ENCODE peak calls at places on chromosome 13, in eight cellular contexts. One of them, this sample, is unnamed.

GRCh38 chr13:33686772-33687480 is 131.0 kb upstream of the RFC3 start:
- DNase-seq in CD4-positive, alpha-beta T cell: no peak
- DNase-seq in nephron progenitor cell: no peak
- DNase-seq in thoracic aorta: no peak
- DNase-seq in fibroblast of lung: no peak
- DNase-seq in B cell: no peak
- DNase-seq in AG04449: no peak
- DNase-seq in GM13976: no peak
- DNase-seq in this sample: no peak

GRCh38 chr13:51000576-51001260 is 91.1 kb downstream of the RNASEH2B start:
- DNase-seq in CD4-positive, alpha-beta T cell: no peak
- DNase-seq in nephron progenitor cell: peak
- DNase-seq in thoracic aorta: no peak
- DNase-seq in fibroblast of lung: peak
- DNase-seq in B cell: no peak
- DNase-seq in AG04449: no peak
- DNase-seq in GM13976: no peak
- DNase-seq in this sample: no peak

GRCh38 chr13:20526664-20527063 is 1.0 kb upstream of the CRYL1 start:
- DNase-seq in CD4-positive, alpha-beta T cell: no peak
- DNase-seq in nephron progenitor cell: no peak
- DNase-seq in thoracic aorta: no peak
- DNase-seq in fibroblast of lung: peak
- DNase-seq in B cell: no peak
- DNase-seq in AG04449: no peak
- DNase-seq in GM13976: no peak
- DNase-seq in this sample: no peak

GRCh38 chr13:30376426-30377311 is 45.6 kb upstream of the UBE2L5 start:
- DNase-seq in CD4-positive, alpha-beta T cell: peak
- DNase-seq in nephron progenitor cell: no peak
- DNase-seq in thoracic aorta: no peak
- DNase-seq in fibroblast of lung: no peak
- DNase-seq in B cell: peak
- DNase-seq in AG04449: no peak
- DNase-seq in GM13976: peak
- DNase-seq in this sample: peak

GRCh38 chr13:99486996-99487395 is 14.3 kb upstream of the TM9SF2 start:
- DNase-seq in CD4-positive, alpha-beta T cell: no peak
- DNase-seq in nephron progenitor cell: no peak
- DNase-seq in thoracic aorta: no peak
- DNase-seq in fibroblast of lung: no peak
- DNase-seq in B cell: no peak
- DNase-seq in AG04449: no peak
- DNase-seq in GM13976: no peak
- DNase-seq in this sample: no peak

GRCh38 chr13:39913928-39914327 is 258.5 kb downstream of the COG6 start:
- DNase-seq in CD4-positive, alpha-beta T cell: no peak
- DNase-seq in nephron progenitor cell: no peak
- DNase-seq in thoracic aorta: no peak
- DNase-seq in fibroblast of lung: peak
- DNase-seq in B cell: no peak
- DNase-seq in AG04449: no peak
- DNase-seq in GM13976: no peak
- DNase-seq in this sample: no peak

GRCh38 chr13:95002968-95003813 is 290.8 kb upstream of the SOX21 start:
- DNase-seq in CD4-positive, alpha-beta T cell: no peak
- DNase-seq in nephron progenitor cell: peak
- DNase-seq in thoracic aorta: no peak
- DNase-seq in fibroblast of lung: no peak
- DNase-seq in B cell: no peak
- DNase-seq in AG04449: no peak
- DNase-seq in GM13976: peak
- DNase-seq in this sample: no peak

GRCh38 chr13:95643471-95643813 is 1.1 kb downstream of the DZIP1 start:
- DNase-seq in CD4-positive, alpha-beta T cell: no peak
- DNase-seq in nephron progenitor cell: peak
- DNase-seq in thoracic aorta: no peak
- DNase-seq in fibroblast of lung: peak
- DNase-seq in B cell: no peak
- DNase-seq in AG04449: no peak
- DNase-seq in GM13976: no peak
- DNase-seq in this sample: no peak

GRCh38 chr13:20270163-20270865 is 38.2 kb upstream of the GJB6 start:
- DNase-seq in CD4-positive, alpha-beta T cell: no peak
- DNase-seq in nephron progenitor cell: no peak
- DNase-seq in thoracic aorta: no peak
- DNase-seq in fibroblast of lung: no peak
- DNase-seq in B cell: no peak
- DNase-seq in AG04449: no peak
- DNase-seq in GM13976: no peak
- DNase-seq in this sample: no peak

GRCh38 chr13:40732658-40733057 is 38.3 kb downstream of the MRPS31 start:
- DNase-seq in CD4-positive, alpha-beta T cell: no peak
- DNase-seq in nephron progenitor cell: no peak
- DNase-seq in thoracic aorta: no peak
- DNase-seq in fibroblast of lung: no peak
- DNase-seq in B cell: no peak
- DNase-seq in AG04449: no peak
- DNase-seq in GM13976: no peak
- DNase-seq in this sample: no peak

GRCh38 chr13:94464771-94465170 is 14.7 kb downstream of the DCT start:
- DNase-seq in CD4-positive, alpha-beta T cell: no peak
- DNase-seq in nephron progenitor cell: no peak
- DNase-seq in thoracic aorta: no peak
- DNase-seq in fibroblast of lung: peak
- DNase-seq in B cell: no peak
- DNase-seq in AG04449: no peak
- DNase-seq in GM13976: no peak
- DNase-seq in this sample: no peak

GRCh38 chr13:51912511-51913225 is 50.9 kb downstream of the CCDC70 start:
- DNase-seq in CD4-positive, alpha-beta T cell: no peak
- DNase-seq in nephron progenitor cell: no peak
- DNase-seq in thoracic aorta: no peak
- DNase-seq in fibroblast of lung: no peak
- DNase-seq in B cell: no peak
- DNase-seq in AG04449: no peak
- DNase-seq in GM13976: no peak
- DNase-seq in this sample: no peak

GRCh38 chr13:48400090-48400694 is 12.7 kb downstream of the LPAR6 start:
- DNase-seq in CD4-positive, alpha-beta T cell: no peak
- DNase-seq in nephron progenitor cell: no peak
- DNase-seq in thoracic aorta: no peak
- DNase-seq in fibroblast of lung: no peak
- DNase-seq in B cell: no peak
- DNase-seq in AG04449: no peak
- DNase-seq in GM13976: no peak
- DNase-seq in this sample: no peak

GRCh38 chr13:95641961-95642621 is 2.4 kb downstream of the DZIP1 start:
- DNase-seq in CD4-positive, alpha-beta T cell: no peak
- DNase-seq in nephron progenitor cell: peak
- DNase-seq in thoracic aorta: no peak
- DNase-seq in fibroblast of lung: peak
- DNase-seq in B cell: peak
- DNase-seq in AG04449: no peak
- DNase-seq in GM13976: peak
- DNase-seq in this sample: peak

GRCh38 chr13:73661066-73661465 is 473.1 kb downstream of the KLF12 start:
- DNase-seq in CD4-positive, alpha-beta T cell: no peak
- DNase-seq in nephron progenitor cell: no peak
- DNase-seq in thoracic aorta: no peak
- DNase-seq in fibroblast of lung: no peak
- DNase-seq in B cell: no peak
- DNase-seq in AG04449: no peak
- DNase-seq in GM13976: no peak
- DNase-seq in this sample: no peak

GRCh38 chr13:63680704-63681103 is 2265.1 kb upstream of the PCDH20 start:
- DNase-seq in CD4-positive, alpha-beta T cell: no peak
- DNase-seq in nephron progenitor cell: no peak
- DNase-seq in thoracic aorta: no peak
- DNase-seq in fibroblast of lung: no peak
- DNase-seq in B cell: no peak
- DNase-seq in AG04449: no peak
- DNase-seq in GM13976: no peak
- DNase-seq in this sample: no peak

GRCh38 chr13:57630661-57631606 is 610 bp upstream of the PCDH17 start:
- DNase-seq in CD4-positive, alpha-beta T cell: no peak
- DNase-seq in nephron progenitor cell: peak
- DNase-seq in thoracic aorta: no peak
- DNase-seq in fibroblast of lung: peak
- DNase-seq in B cell: peak
- DNase-seq in AG04449: no peak
- DNase-seq in GM13976: peak
- DNase-seq in this sample: peak

GRCh38 chr13:40334031-40334430 is 332.4 kb downstream of the FOXO1 start:
- DNase-seq in CD4-positive, alpha-beta T cell: no peak
- DNase-seq in nephron progenitor cell: no peak
- DNase-seq in thoracic aorta: no peak
- DNase-seq in fibroblast of lung: no peak
- DNase-seq in B cell: no peak
- DNase-seq in AG04449: no peak
- DNase-seq in GM13976: no peak
- DNase-seq in this sample: no peak

GRCh38 chr13:104043184-104043583 is 977.0 kb upstream of the SLC10A2 start:
- DNase-seq in CD4-positive, alpha-beta T cell: no peak
- DNase-seq in nephron progenitor cell: no peak
- DNase-seq in thoracic aorta: no peak
- DNase-seq in fibroblast of lung: peak
- DNase-seq in B cell: no peak
- DNase-seq in AG04449: no peak
- DNase-seq in GM13976: no peak
- DNase-seq in this sample: no peak

GRCh38 chr13:110354715-110355473 is 47.8 kb downstream of the COL4A2 start:
- DNase-seq in CD4-positive, alpha-beta T cell: no peak
- DNase-seq in nephron progenitor cell: no peak
- DNase-seq in thoracic aorta: no peak
- DNase-seq in fibroblast of lung: no peak
- DNase-seq in B cell: no peak
- DNase-seq in AG04449: no peak
- DNase-seq in GM13976: peak
- DNase-seq in this sample: peak

GRCh38 chr13:30936920-30937319 is 4.5 kb downstream of the TEX26 start:
- DNase-seq in CD4-positive, alpha-beta T cell: no peak
- DNase-seq in nephron progenitor cell: no peak
- DNase-seq in thoracic aorta: no peak
- DNase-seq in fibroblast of lung: no peak
- DNase-seq in B cell: no peak
- DNase-seq in AG04449: no peak
- DNase-seq in GM13976: no peak
- DNase-seq in this sample: no peak

GRCh38 chr13:110138700-110139036 is 168.3 kb downstream of the COL4A1 start:
- DNase-seq in CD4-positive, alpha-beta T cell: no peak
- DNase-seq in nephron progenitor cell: no peak
- DNase-seq in thoracic aorta: no peak
- DNase-seq in fibroblast of lung: no peak
- DNase-seq in B cell: no peak
- DNase-seq in AG04449: no peak
- DNase-seq in GM13976: no peak
- DNase-seq in this sample: no peak

GRCh38 chr13:29935309-29935981 is 85.0 kb upstream of the UBL3 start:
- DNase-seq in CD4-positive, alpha-beta T cell: peak
- DNase-seq in nephron progenitor cell: no peak
- DNase-seq in thoracic aorta: no peak
- DNase-seq in fibroblast of lung: no peak
- DNase-seq in B cell: peak
- DNase-seq in AG04449: no peak
- DNase-seq in GM13976: peak
- DNase-seq in this sample: peak

DNA sequence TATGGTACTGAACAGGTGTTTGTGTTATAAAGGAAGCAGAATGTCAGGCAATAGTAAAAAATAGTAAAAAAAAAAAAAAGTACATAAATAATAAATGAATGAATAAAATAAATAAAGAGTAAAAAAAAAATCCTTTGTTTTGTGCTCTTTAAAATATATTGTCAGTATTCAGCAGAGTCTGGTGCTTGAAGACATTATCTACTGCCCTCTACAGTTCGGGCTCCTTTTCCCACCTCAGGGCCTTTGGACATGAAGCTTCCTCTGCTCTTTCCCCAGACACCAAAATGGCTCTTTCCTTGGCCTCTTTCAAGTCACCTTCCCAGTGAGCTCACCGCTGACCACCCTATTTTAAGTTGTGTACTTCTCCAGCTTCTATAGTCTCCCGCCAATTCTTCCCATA is 137.5 kb downstream of the TNFRSF19 start:
- DNase-seq in CD4-positive, alpha-beta T cell: no peak
- DNase-seq in nephron progenitor cell: no peak
- DNase-seq in thoracic aorta: no peak
- DNase-seq in fibroblast of lung: peak
- DNase-seq in B cell: no peak
- DNase-seq in AG04449: no peak
- DNase-seq in GM13976: no peak
- DNase-seq in this sample: no peak
- TF ChIP-seq CTCF in CD4-positive, alpha-beta T cell: no peak
- TF ChIP-seq CTCF in nephron progenitor cell: no peak
- TF ChIP-seq CTCF in thoracic aorta: no peak
- TF ChIP-seq CTCF in fibroblast of lung: peak
- TF ChIP-seq CTCF in B cell: no peak
- TF ChIP-seq CTCF in AG04449: no peak
- TF ChIP-seq CTCF in GM13976: no peak
- TF ChIP-seq CTCF in this sample: peak

GRCh38 chr13:98225036-98225940 is 48.2 kb upstream of the RNF113B start:
- DNase-seq in CD4-positive, alpha-beta T cell: no peak
- DNase-seq in nephron progenitor cell: no peak
- DNase-seq in thoracic aorta: no peak
- DNase-seq in fibroblast of lung: no peak
- DNase-seq in B cell: no peak
- DNase-seq in AG04449: no peak
- DNase-seq in GM13976: no peak
- DNase-seq in this sample: no peak
- TF ChIP-seq CTCF in CD4-positive, alpha-beta T cell: no peak
- TF ChIP-seq CTCF in nephron progenitor cell: no peak
- TF ChIP-seq CTCF in thoracic aorta: no peak
- TF ChIP-seq CTCF in fibroblast of lung: no peak
- TF ChIP-seq CTCF in B cell: no peak
- TF ChIP-seq CTCF in AG04449: no peak
- TF ChIP-seq CTCF in GM13976: no peak
- TF ChIP-seq CTCF in this sample: no peak

DNA sequence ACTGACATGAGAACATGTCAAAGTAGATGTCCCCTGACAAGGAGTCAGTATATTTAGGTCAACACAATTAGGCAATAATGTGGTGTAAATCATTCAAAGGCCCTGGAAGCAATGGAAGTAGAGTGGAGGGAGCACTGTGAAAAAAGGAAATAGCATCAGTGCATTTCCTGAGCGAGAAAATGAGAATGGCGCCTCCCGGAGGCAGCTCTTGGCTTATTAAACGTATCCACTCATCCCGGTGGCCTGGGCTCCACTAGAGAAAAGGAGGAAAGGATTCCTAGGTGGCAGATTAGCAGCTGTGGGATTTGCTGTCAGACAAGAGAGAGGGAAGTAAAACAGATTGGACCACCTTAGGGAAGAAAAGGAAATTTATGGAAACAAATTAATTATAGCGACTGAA is 173.7 kb upstream of the TMTC4 start:
- DNase-seq in CD4-positive, alpha-beta T cell: no peak
- DNase-seq in nephron progenitor cell: no peak
- DNase-seq in thoracic aorta: no peak
- DNase-seq in fibroblast of lung: no peak
- DNase-seq in B cell: no peak
- DNase-seq in AG04449: no peak
- DNase-seq in GM13976: no peak
- DNase-seq in this sample: no peak
- TF ChIP-seq CTCF in CD4-positive, alpha-beta T cell: no peak
- TF ChIP-seq CTCF in nephron progenitor cell: no peak
- TF ChIP-seq CTCF in thoracic aorta: no peak
- TF ChIP-seq CTCF in fibroblast of lung: no peak
- TF ChIP-seq CTCF in B cell: no peak
- TF ChIP-seq CTCF in AG04449: no peak
- TF ChIP-seq CTCF in GM13976: no peak
- TF ChIP-seq CTCF in this sample: no peak

GRCh38 chr13:65656740-65657329 is 1573.3 kb downstream of the PCDH9 start:
- DNase-seq in CD4-positive, alpha-beta T cell: no peak
- DNase-seq in nephron progenitor cell: no peak
- DNase-seq in thoracic aorta: no peak
- DNase-seq in fibroblast of lung: peak
- DNase-seq in B cell: no peak
- DNase-seq in AG04449: no peak
- DNase-seq in GM13976: no peak
- DNase-seq in this sample: peak
- TF ChIP-seq CTCF in CD4-positive, alpha-beta T cell: no peak
- TF ChIP-seq CTCF in nephron progenitor cell: peak
- TF ChIP-seq CTCF in thoracic aorta: peak
- TF ChIP-seq CTCF in fibroblast of lung: peak
- TF ChIP-seq CTCF in B cell: no peak
- TF ChIP-seq CTCF in AG04449: peak
- TF ChIP-seq CTCF in GM13976: no peak
- TF ChIP-seq CTCF in this sample: peak